ENCODE peak calls at places on chromosome 14, in four cellular contexts. I, W, R and J are unnamed samples.

GRCh38 chr14:52091913-52092312 is 23.1 kb upstream of the NID2 start:
- DNase-seq in I (no peak), W (no peak), R (no peak), J (no peak)

GRCh38 chr14:52951730-52952481 is 1.1 kb upstream of the FERMT2 start:
- DNase-seq in I (peak; percentile 87), W (peak; percentile 19), R (no peak), J (no peak)

GRCh38 chr14:37903561-37904191 is 304.0 kb upstream of the SSTR1 start:
- DNase-seq in I (peak; percentile 70), W (peak; percentile 77), R (no peak), J (no peak)

GRCh38 chr14:72714094-72714493 is 179.8 kb downstream of the DPF3 start:
- DNase-seq in I (no peak), W (no peak), R (peak; percentile 55), J (peak; percentile 23)

GRCh38 chr14:61493239-61493638 is 171.9 kb downstream of the PRKCH start:
- DNase-seq in I (peak; percentile 94), W (no peak), R (no peak), J (no peak)

GRCh38 chr14:104135121-104135903 is 3.1 kb upstream of the KIF26A start:
- DNase-seq in I (peak; percentile 4), W (peak; percentile 63), R (no peak), J (no peak)

GRCh38 chr14:81313775-81314429 is 86.2 kb downstream of the STON2 start:
- DNase-seq in I (no peak), W (no peak), R (no peak), J (no peak)

GRCh38 chr14:52876311-52876710 is 74.5 kb downstream of the FERMT2 start:
- DNase-seq in I (peak; percentile 63), W (no peak), R (no peak), J (no peak)

GRCh38 chr14:95870772-95871171 is 5.9 kb upstream of the TUNAR start:
- DNase-seq in I (no peak), W (no peak), R (no peak), J (no peak)

GRCh38 chr14:90423166-90423565 is 26.3 kb downstream of the CALM1 start:
- DNase-seq in I (no peak), W (no peak), R (no peak), J (no peak)

GRCh38 chr14:89748004-89748403 is 206.5 kb downstream of the EFCAB11 start:
- DNase-seq in I (no peak), W (no peak), R (no peak), J (no peak)

GRCh38 chr14:102530828-102531478 is 21.4 kb upstream of the ANKRD9 start:
- DNase-seq in I (no peak), W (peak; percentile 76), R (no peak), J (no peak)

GRCh38 chr14:24171422-24172260 is at the start of gene REC8:
- DNase-seq in I (peak; percentile 72), W (no peak), R (no peak), J (peak; percentile 85)

GRCh38 chr14:39467889-39468524 is 35.8 kb upstream of the FBXO33 start:
- DNase-seq in I (peak; percentile 57), W (peak; percentile 51), R (no peak), J (no peak)

GRCh38 chr14:75280831-75281690 is 2.4 kb downstream of the FOS start:
- DNase-seq in I (peak; percentile 75), W (no peak), R (no peak), J (no peak)

GRCh38 chr14:22668863-22669262 is 24.7 kb upstream of the OR6J1 start:
- DNase-seq in I (no peak), W (no peak), R (no peak), J (no peak)

GRCh38 chr14:70188608-70189540 is at the start of gene SLC8A3:
- DNase-seq in I (peak; percentile 33), W (peak; percentile 63), R (no peak), J (peak; percentile 65)

GRCh38 chr14:85572845-85573244 is 42.9 kb downstream of the FLRT2 start:
- DNase-seq in I (peak; percentile 78), W (peak; percentile 56), R (no peak), J (no peak)

GRCh38 chr14:99822800-99823455 is 29.7 kb downstream of the EML1 start:
- DNase-seq in I (no peak), W (no peak), R (no peak), J (no peak)

GRCh38 chr14:54537651-54538050 is 27.9 kb downstream of the CGRRF1 start:
- DNase-seq in I (no peak), W (no peak), R (no peak), J (no peak)

GRCh38 chr14:24279301-24280186 is 8.1 kb upstream of the RABGGTA start:
- DNase-seq in I (no peak), W (peak; percentile 48), R (peak; percentile 30), J (peak; percentile 37)

GRCh38 chr14:95311752-95312151 is 8.0 kb downstream of the CLMN start:
- DNase-seq in I (no peak), W (peak; percentile 46), R (no peak), J (no peak)

GRCh38 chr14:96091149-96091693 is 52.1 kb downstream of the C14orf132 start:
- DNase-seq in I (no peak), W (no peak), R (no peak), J (no peak)

GRCh38 chr14:21748869-21749303 is 75.3 kb upstream of the OR4E1 start:
- DNase-seq in I (peak; percentile 56), W (peak; percentile 90), R (peak; percentile 28), J (peak; percentile 15)

GRCh38 chr14:24429395-24430142 is at the start of the genes CBLN3 and KHNYN:
- DNase-seq in I (peak; percentile 93), W (peak; percentile 90), R (peak; percentile 87), J (peak; percentile 97)

GRCh38 chr14:75132374-75133086 is 5.7 kb upstream of the NEK9 start:
- DNase-seq in I (peak; percentile 89), W (peak; percentile 88), R (peak; percentile 47), J (no peak)

GRCh38 chr14:64465856-64466554 is 706 bp downstream of the AKAP5 start:
- DNase-seq in I (peak; percentile 52), W (peak; percentile 73), R (no peak), J (no peak)

GRCh38 chr14:55097894-55098560 is 31.0 kb upstream of the LGALS3 start:
- DNase-seq in I (no peak), W (no peak), R (peak; percentile 42), J (peak; percentile 67)